ENCODE peak calls at places on chromosomes 5 and 9, in eight cellular contexts. X is lower lobe of right lung, T is left ventricle myocardium inferior, I is heart right ventricle, E is GM23338, Z is heart left ventricle, A is upper lobe of right lung, J is fibroblast of lung. D is an unnamed sample.

GRCh38 chr9:113669523-113670115 is 206.1 kb downstream of the RGS3 start:
- DNase-seq in X (no peak), T (no peak), I (no peak), E (no peak), Z (no peak), A (no peak), J (peak; percentile 56), D (no peak)

GRCh38 chr9:89778100-89779085 is 173.6 kb downstream of the GADD45G start:
- DNase-seq in X (no peak), T (no peak), I (no peak), E (no peak), Z (no peak), A (no peak), J (no peak), D (no peak)

GRCh38 chr9:136117291-136118060 is 1.2 kb downstream of the TMEM250 start:
- DNase-seq in X (no peak), T (peak; percentile 72), I (peak; percentile 74), E (peak; percentile 35), Z (peak; percentile 86), A (no peak), J (no peak), D (no peak)

GRCh38 chr9:125522328-125522725 is 184.7 kb downstream of the MAPKAP1 start:
- DNase-seq in X (peak; percentile 62), T (no peak), I (peak; percentile 24), E (no peak), Z (no peak), A (no peak), J (peak; percentile 67), D (peak; percentile 64)

GRCh38 chr9:136671646-136672430 is 9.1 kb downstream of the EGFL7 start:
- DNase-seq in X (no peak), T (no peak), I (no peak), E (peak; percentile 77), Z (no peak), A (no peak), J (no peak), D (no peak)

GRCh38 chr5:150217041-150217440 is 27.2 kb downstream of the SLC6A7 start:
- DNase-seq in X (no peak), T (no peak), I (no peak), E (no peak), Z (no peak), A (no peak), J (no peak), D (no peak)

GRCh38 chr9:117555964-117556629 is 141.2 kb upstream of the ASTN2 start:
- DNase-seq in X (peak; percentile 61), T (peak; percentile 22), I (peak; percentile 28), E (peak; percentile 91), Z (peak; percentile 34), A (peak; percentile 75), J (no peak), D (no peak)

GRCh38 chr9:4030751-4031150 is 269.1 kb downstream of the GLIS3 start:
- DNase-seq in X (no peak), T (no peak), I (no peak), E (no peak), Z (no peak), A (no peak), J (no peak), D (no peak)

GRCh38 chr5:161530700-161531099 is 15.8 kb downstream of the GABRB2 start:
- DNase-seq in X (no peak), T (no peak), I (no peak), E (no peak), Z (no peak), A (no peak), J (no peak), D (no peak)

GRCh38 chr5:122126177-122126701 is 3.1 kb upstream of the ZNF474 start:
- DNase-seq in X (no peak), T (no peak), I (no peak), E (peak; percentile 13), Z (no peak), A (no peak), J (peak; percentile 63), D (no peak)

GRCh38 chr5:40221255-40221654 is 458.5 kb upstream of the PTGER4 start:
- DNase-seq in X (no peak), T (no peak), I (no peak), E (no peak), Z (no peak), A (no peak), J (no peak), D (no peak)

GRCh38 chr5:168683927-168684295 is 104.7 kb upstream of the PANK3 start:
- DNase-seq in X (no peak), T (no peak), I (no peak), E (no peak), Z (no peak), A (no peak), J (no peak), D (no peak)

GRCh38 chr9:114155967-114156294 is 594 bp downstream of the COL27A1 start:
- DNase-seq in X (no peak), T (no peak), I (no peak), E (peak; percentile 63), Z (no peak), A (no peak), J (no peak), D (no peak)

GRCh38 chr5:111747336-111747735 is 9.7 kb downstream of the NREP start:
- DNase-seq in X (no peak), T (no peak), I (no peak), E (no peak), Z (no peak), A (no peak), J (no peak), D (no peak)

GRCh38 chr5:160792732-160793454 is 59.1 kb downstream of the ATP10B start:
- DNase-seq in X (no peak), T (no peak), I (no peak), E (no peak), Z (no peak), A (no peak), J (no peak), D (no peak)

GRCh38 chr5:101942321-101942882 is 353.7 kb downstream of the SLCO4C1 start:
- DNase-seq in X (no peak), T (no peak), I (no peak), E (peak; percentile 74), Z (no peak), A (no peak), J (peak; percentile 15), D (no peak)

GRCh38 chr9:99825158-99826046 is 3.7 kb downstream of the NR4A3 start:
- DNase-seq in X (peak; percentile 47), T (no peak), I (no peak), E (peak; percentile 45), Z (no peak), A (peak; percentile 63), J (no peak), D (no peak)
- H3K4me1 ChIP-seq in X (peaks cover 44% of the 10 kb centered on the region), T (peaks cover 54% of the 10 kb centered on the region), I (peaks cover 26% of the 10 kb centered on the region), E (peaks cover 50% of the 10 kb centered on the region), Z (no peaks in the 10 kb centered on the region), A (peaks cover 31% of the 10 kb centered on the region), J (no peaks in the 10 kb centered on the region), D (peaks cover 12% of the 10 kb centered on the region)

DNA sequence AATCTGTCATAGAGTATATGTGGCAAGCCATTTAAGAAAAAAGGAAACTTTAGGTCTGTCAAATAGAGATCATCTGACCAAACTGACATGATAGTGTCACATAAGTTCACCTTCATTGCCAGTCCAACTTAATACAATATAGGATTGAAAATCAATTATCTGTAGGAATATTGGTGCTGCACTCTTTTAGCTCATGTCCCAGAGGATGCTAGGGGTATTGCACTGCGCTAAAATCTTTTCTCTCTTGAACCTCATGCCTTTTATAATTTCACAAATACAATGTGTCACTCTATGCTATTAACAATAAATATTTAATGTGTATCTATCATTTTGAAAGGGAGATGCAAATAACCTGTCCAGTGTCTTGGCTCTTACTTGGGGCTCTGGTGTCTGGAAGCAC is 72.4 kb upstream of the FAM120A start:
- DNase-seq in X (no peak), T (no peak), I (no peak), E (peak; percentile 25), Z (no peak), A (no peak), J (no peak), D (no peak)
- TF ChIP-seq CTCF in X (no peak), T (no peak), I (no peak), E (peak; percentile 54), Z (no peak), A (peak; percentile 12), J (peak; percentile 25), D (peak; percentile 25)

GRCh38 chr9:130938184-130938651 is 829 bp downstream of the FIBCD1 start:
- DNase-seq in X (no peak), T (no peak), I (no peak), E (no peak), Z (no peak), A (no peak), J (no peak), D (no peak)

GRCh38 chr9:130940693-130941576 is 1.9 kb upstream of the FIBCD1 start:
- DNase-seq in X (peak; percentile 83), T (peak; percentile 62), I (peak; percentile 45), E (peak; percentile 96), Z (peak; percentile 64), A (peak; percentile 90), J (peak; percentile 31), D (peak; percentile 74)

GRCh38 chr9:130938652-130939404 is at the start of gene FIBCD1:
- DNase-seq in X (no peak), T (no peak), I (no peak), E (peak; percentile 80), Z (no peak), A (no peak), J (peak; percentile 44), D (peak; percentile 55)

GRCh38 chr9:130940023-130940549 is 1.0 kb upstream of the FIBCD1 start:
- DNase-seq in X (no peak), T (no peak), I (no peak), E (peak; percentile 42), Z (no peak), A (no peak), J (no peak), D (no peak)

DNA sequence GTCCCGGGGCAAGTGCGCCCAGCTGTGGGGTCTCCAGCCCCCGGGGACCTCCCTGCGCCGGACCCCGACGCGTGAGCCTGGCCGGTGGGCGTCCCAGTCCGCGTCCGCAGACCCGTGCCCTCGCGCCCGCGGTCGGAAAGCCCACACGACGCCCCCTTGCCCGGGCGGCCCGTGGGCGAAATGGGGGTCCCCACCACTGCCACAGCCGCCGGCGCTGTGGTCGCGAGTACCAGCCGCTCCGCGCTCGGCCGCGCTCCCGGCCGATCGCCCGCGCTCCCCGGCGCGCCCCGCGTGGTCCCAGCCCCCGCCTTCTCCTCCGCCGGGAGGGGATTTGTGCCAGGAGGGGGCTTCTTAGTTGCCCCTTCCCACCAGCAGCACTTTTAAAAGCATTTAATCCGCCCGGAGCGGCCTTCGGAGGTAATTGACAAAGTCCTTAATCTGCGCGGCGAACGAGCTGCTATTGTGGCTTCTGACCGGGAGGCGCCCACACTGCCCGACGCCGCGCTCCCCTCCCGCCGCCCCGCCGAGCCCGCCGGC is 426 bp upstream of the FIBCD1 start:
- DNase-seq in X (no peak), T (no peak), I (no peak), E (peak; percentile 68), Z (no peak), A (no peak), J (no peak), D (no peak)
- H3K4me1 ChIP-seq in X (peaks cover 22% of the 10 kb centered on the region), T (peaks cover 32% of the 10 kb centered on the region), I (peaks cover 22% of the 10 kb centered on the region), E (peaks cover 29% of the 10 kb centered on the region), Z (peaks cover 14% of the 10 kb centered on the region), A (peaks cover 17% of the 10 kb centered on the region), J (peaks cover 26% of the 10 kb centered on the region), D (peaks cover 7% of the 10 kb centered on the region)

DNA sequence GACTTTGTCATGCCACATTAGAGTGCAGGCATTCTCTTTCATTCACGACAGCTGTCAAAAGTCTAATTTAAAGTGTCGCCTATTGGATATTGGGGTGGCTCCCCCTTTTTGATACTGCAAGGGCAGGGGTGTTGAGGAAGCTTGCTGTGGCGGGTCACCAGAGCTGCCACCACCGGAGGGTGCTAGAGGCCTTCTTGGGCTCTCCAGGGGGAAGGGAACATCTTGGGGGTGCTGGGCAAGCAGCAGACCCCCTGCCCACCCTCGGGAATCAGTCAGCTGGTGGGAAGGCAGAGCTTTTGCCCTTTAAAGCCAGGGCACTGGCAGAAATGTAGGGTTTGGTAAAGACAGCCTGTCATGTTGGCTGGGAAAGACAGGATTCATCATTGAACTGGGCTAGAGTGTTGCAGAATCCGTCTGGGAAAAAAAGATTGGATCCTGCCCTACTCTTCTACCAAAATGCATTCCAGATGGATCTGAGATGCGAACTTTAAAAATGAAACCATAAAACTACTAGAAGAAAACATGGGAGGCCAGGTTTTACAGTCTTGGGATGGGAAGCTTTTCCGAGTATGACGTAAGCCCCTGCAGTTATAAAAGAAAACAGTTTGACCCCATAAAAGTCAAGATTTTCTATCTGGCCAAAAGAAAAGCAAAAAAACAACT is 22.3 kb downstream of the COL5A1 start:
- DNase-seq in X (no peak), T (peak; percentile 4), I (no peak), E (no peak), Z (no peak), A (peak; percentile 40), J (no peak), D (no peak)
- TF ChIP-seq CTCF in X (no peak), T (no peak), I (no peak), E (peak; percentile 54), Z (no peak), A (no peak), J (peak; percentile 8), D (peak; percentile 35)